ENCODE peak calls at places on chromosomes 5 and 9, in ten cellular contexts. One of them, this sample, is unnamed. For H3K4me1, the result is how much of the 10 kb centered on the place peaks cover.

GRCh38 chr5:136210259-136210658 is 17.3 kb upstream of the SMIM32 start:
- DNase-seq in lung: no peak
- DNase-seq in right cardiac atrium: no peak
- DNase-seq in mesenchymal stem cell: peak
- DNase-seq in left ventricle myocardium inferior: no peak
- DNase-seq in A549: no peak
- DNase-seq in psoas muscle: no peak
- DNase-seq in sigmoid colon: no peak
- DNase-seq in CD8-positive, alpha-beta memory T cell: no peak
- DNase-seq in right lobe of liver: no peak
- DNase-seq in this sample: no peak

GRCh38 chr5:88681402-88681801 is 201.6 kb downstream of the MEF2C start:
- DNase-seq in lung: no peak
- DNase-seq in right cardiac atrium: no peak
- DNase-seq in mesenchymal stem cell: no peak
- DNase-seq in left ventricle myocardium inferior: no peak
- DNase-seq in A549: no peak
- DNase-seq in psoas muscle: no peak
- DNase-seq in sigmoid colon: no peak
- DNase-seq in CD8-positive, alpha-beta memory T cell: no peak
- DNase-seq in right lobe of liver: no peak
- DNase-seq in this sample: no peak

GRCh38 chr9:33187519-33188218 is 20.5 kb upstream of the B4GALT1 start:
- DNase-seq in lung: no peak
- DNase-seq in right cardiac atrium: peak
- DNase-seq in mesenchymal stem cell: no peak
- DNase-seq in left ventricle myocardium inferior: peak
- DNase-seq in A549: no peak
- DNase-seq in psoas muscle: peak
- DNase-seq in sigmoid colon: peak
- DNase-seq in CD8-positive, alpha-beta memory T cell: no peak
- DNase-seq in right lobe of liver: no peak
- DNase-seq in this sample: no peak

GRCh38 chr5:28914302-28914701 is 1875.9 kb upstream of the CDH9 start:
- DNase-seq in lung: no peak
- DNase-seq in right cardiac atrium: no peak
- DNase-seq in mesenchymal stem cell: no peak
- DNase-seq in left ventricle myocardium inferior: no peak
- DNase-seq in A549: no peak
- DNase-seq in psoas muscle: no peak
- DNase-seq in sigmoid colon: no peak
- DNase-seq in CD8-positive, alpha-beta memory T cell: no peak
- DNase-seq in right lobe of liver: no peak
- DNase-seq in this sample: no peak

GRCh38 chr5:71632168-71632567 is 45.0 kb downstream of the MCCC2 start:
- DNase-seq in lung: no peak
- DNase-seq in right cardiac atrium: no peak
- DNase-seq in mesenchymal stem cell: no peak
- DNase-seq in left ventricle myocardium inferior: no peak
- DNase-seq in A549: no peak
- DNase-seq in psoas muscle: no peak
- DNase-seq in sigmoid colon: no peak
- DNase-seq in CD8-positive, alpha-beta memory T cell: no peak
- DNase-seq in right lobe of liver: no peak
- DNase-seq in this sample: no peak

GRCh38 chr5:32170303-32171170 is 3.6 kb downstream of the GOLPH3 start:
- DNase-seq in lung: no peak
- DNase-seq in right cardiac atrium: no peak
- DNase-seq in mesenchymal stem cell: peak
- DNase-seq in left ventricle myocardium inferior: no peak
- DNase-seq in A549: peak
- DNase-seq in psoas muscle: no peak
- DNase-seq in sigmoid colon: no peak
- DNase-seq in CD8-positive, alpha-beta memory T cell: no peak
- DNase-seq in right lobe of liver: no peak
- DNase-seq in this sample: no peak

GRCh38 chr9:135167839-135168378 is 80.4 kb downstream of the OLFM1 start:
- DNase-seq in lung: no peak
- DNase-seq in right cardiac atrium: peak
- DNase-seq in mesenchymal stem cell: no peak
- DNase-seq in left ventricle myocardium inferior: no peak
- DNase-seq in A549: no peak
- DNase-seq in psoas muscle: no peak
- DNase-seq in sigmoid colon: no peak
- DNase-seq in CD8-positive, alpha-beta memory T cell: no peak
- DNase-seq in right lobe of liver: no peak
- DNase-seq in this sample: no peak

GRCh38 chr9:71690058-71690691 is 78.1 kb downstream of the CEMIP2 start:
- DNase-seq in lung: no peak
- DNase-seq in right cardiac atrium: no peak
- DNase-seq in mesenchymal stem cell: peak
- DNase-seq in left ventricle myocardium inferior: no peak
- DNase-seq in A549: no peak
- DNase-seq in psoas muscle: no peak
- DNase-seq in sigmoid colon: no peak
- DNase-seq in CD8-positive, alpha-beta memory T cell: no peak
- DNase-seq in right lobe of liver: no peak
- DNase-seq in this sample: no peak

GRCh38 chr9:116952434-116952805 is 265.3 kb downstream of the TRIM32 start:
- DNase-seq in lung: no peak
- DNase-seq in right cardiac atrium: no peak
- DNase-seq in mesenchymal stem cell: no peak
- DNase-seq in left ventricle myocardium inferior: no peak
- DNase-seq in A549: no peak
- DNase-seq in psoas muscle: no peak
- DNase-seq in sigmoid colon: no peak
- DNase-seq in CD8-positive, alpha-beta memory T cell: no peak
- DNase-seq in right lobe of liver: no peak
- DNase-seq in this sample: no peak

GRCh38 chr5:139155333-139155732 is 42.8 kb downstream of the SIL1 start:
- DNase-seq in lung: no peak
- DNase-seq in right cardiac atrium: no peak
- DNase-seq in mesenchymal stem cell: no peak
- DNase-seq in left ventricle myocardium inferior: no peak
- DNase-seq in A549: no peak
- DNase-seq in psoas muscle: no peak
- DNase-seq in sigmoid colon: no peak
- DNase-seq in CD8-positive, alpha-beta memory T cell: no peak
- DNase-seq in right lobe of liver: no peak
- DNase-seq in this sample: no peak

GRCh38 chr5:31900296-31900865 is 261.4 kb downstream of the PDZD2 start:
- DNase-seq in lung: no peak
- DNase-seq in right cardiac atrium: no peak
- DNase-seq in mesenchymal stem cell: no peak
- DNase-seq in left ventricle myocardium inferior: no peak
- DNase-seq in A549: no peak
- DNase-seq in psoas muscle: no peak
- DNase-seq in sigmoid colon: no peak
- DNase-seq in CD8-positive, alpha-beta memory T cell: no peak
- DNase-seq in right lobe of liver: no peak
- DNase-seq in this sample: no peak

GRCh38 chr9:28598396-28598795 is 1025.1 kb upstream of the C9orf72 start:
- DNase-seq in lung: no peak
- DNase-seq in right cardiac atrium: no peak
- DNase-seq in mesenchymal stem cell: no peak
- DNase-seq in left ventricle myocardium inferior: no peak
- DNase-seq in A549: no peak
- DNase-seq in psoas muscle: no peak
- DNase-seq in sigmoid colon: no peak
- DNase-seq in CD8-positive, alpha-beta memory T cell: no peak
- DNase-seq in right lobe of liver: no peak
- DNase-seq in this sample: no peak

GRCh38 chr5:113381015-113381326 is 53.8 kb downstream of the TSSK1B start:
- DNase-seq in lung: no peak
- DNase-seq in right cardiac atrium: no peak
- DNase-seq in mesenchymal stem cell: no peak
- DNase-seq in left ventricle myocardium inferior: no peak
- DNase-seq in A549: no peak
- DNase-seq in psoas muscle: no peak
- DNase-seq in sigmoid colon: no peak
- DNase-seq in CD8-positive, alpha-beta memory T cell: no peak
- DNase-seq in right lobe of liver: no peak
- DNase-seq in this sample: no peak

GRCh38 chr5:54835642-54836041 is 149.8 kb downstream of the ESM1 start:
- DNase-seq in lung: no peak
- DNase-seq in right cardiac atrium: no peak
- DNase-seq in mesenchymal stem cell: peak
- DNase-seq in left ventricle myocardium inferior: no peak
- DNase-seq in A549: no peak
- DNase-seq in psoas muscle: no peak
- DNase-seq in sigmoid colon: no peak
- DNase-seq in CD8-positive, alpha-beta memory T cell: no peak
- DNase-seq in right lobe of liver: no peak
- DNase-seq in this sample: no peak

GRCh38 chr9:38164659-38165221 is 95.7 kb upstream of the SHB start:
- DNase-seq in lung: no peak
- DNase-seq in right cardiac atrium: no peak
- DNase-seq in mesenchymal stem cell: no peak
- DNase-seq in left ventricle myocardium inferior: no peak
- DNase-seq in A549: no peak
- DNase-seq in psoas muscle: no peak
- DNase-seq in sigmoid colon: peak
- DNase-seq in CD8-positive, alpha-beta memory T cell: no peak
- DNase-seq in right lobe of liver: no peak
- DNase-seq in this sample: no peak
- H3K4me1 ChIP-seq in lung: under half
- H3K4me1 ChIP-seq in right cardiac atrium: under half
- H3K4me1 ChIP-seq in mesenchymal stem cell: under half
- H3K4me1 ChIP-seq in left ventricle myocardium inferior: under half
- H3K4me1 ChIP-seq in A549: under half
- H3K4me1 ChIP-seq in psoas muscle: under half
- H3K4me1 ChIP-seq in sigmoid colon: under half
- H3K4me1 ChIP-seq in CD8-positive, alpha-beta memory T cell: under half
- H3K4me1 ChIP-seq in right lobe of liver: under half
- H3K4me1 ChIP-seq in this sample: under half

GRCh38 chr9:136361047-136361756 is 2.3 kb downstream of the DNLZ start:
- DNase-seq in lung: no peak
- DNase-seq in right cardiac atrium: no peak
- DNase-seq in mesenchymal stem cell: peak
- DNase-seq in left ventricle myocardium inferior: no peak
- DNase-seq in A549: no peak
- DNase-seq in psoas muscle: no peak
- DNase-seq in sigmoid colon: no peak
- DNase-seq in CD8-positive, alpha-beta memory T cell: no peak
- DNase-seq in right lobe of liver: no peak
- DNase-seq in this sample: no peak
- H3K4me1 ChIP-seq in lung: under half
- H3K4me1 ChIP-seq in right cardiac atrium: under half
- H3K4me1 ChIP-seq in mesenchymal stem cell: half or more
- H3K4me1 ChIP-seq in left ventricle myocardium inferior: half or more
- H3K4me1 ChIP-seq in A549: under half
- H3K4me1 ChIP-seq in psoas muscle: under half
- H3K4me1 ChIP-seq in sigmoid colon: under half
- H3K4me1 ChIP-seq in CD8-positive, alpha-beta memory T cell: under half
- H3K4me1 ChIP-seq in right lobe of liver: under half
- H3K4me1 ChIP-seq in this sample: under half

GRCh38 chr5:57441557-57441956 is 41.1 kb downstream of the ACTBL2 start:
- DNase-seq in lung: no peak
- DNase-seq in right cardiac atrium: no peak
- DNase-seq in mesenchymal stem cell: peak
- DNase-seq in left ventricle myocardium inferior: no peak
- DNase-seq in A549: peak
- DNase-seq in psoas muscle: no peak
- DNase-seq in sigmoid colon: no peak
- DNase-seq in CD8-positive, alpha-beta memory T cell: no peak
- DNase-seq in right lobe of liver: no peak
- DNase-seq in this sample: no peak

GRCh38 chr5:57442080-57442839 is 40.4 kb downstream of the ACTBL2 start:
- DNase-seq in lung: no peak
- DNase-seq in right cardiac atrium: no peak
- DNase-seq in mesenchymal stem cell: peak
- DNase-seq in left ventricle myocardium inferior: no peak
- DNase-seq in A549: peak
- DNase-seq in psoas muscle: no peak
- DNase-seq in sigmoid colon: peak
- DNase-seq in CD8-positive, alpha-beta memory T cell: no peak
- DNase-seq in right lobe of liver: no peak
- DNase-seq in this sample: no peak

GRCh38 chr5:57436586-57436985 is 46.0 kb downstream of the ACTBL2 start:
- DNase-seq in lung: no peak
- DNase-seq in right cardiac atrium: no peak
- DNase-seq in mesenchymal stem cell: no peak
- DNase-seq in left ventricle myocardium inferior: no peak
- DNase-seq in A549: no peak
- DNase-seq in psoas muscle: no peak
- DNase-seq in sigmoid colon: no peak
- DNase-seq in CD8-positive, alpha-beta memory T cell: no peak
- DNase-seq in right lobe of liver: no peak
- DNase-seq in this sample: no peak

GRCh38 chr5:57438162-57438561 is 44.4 kb downstream of the ACTBL2 start:
- DNase-seq in lung: no peak
- DNase-seq in right cardiac atrium: no peak
- DNase-seq in mesenchymal stem cell: peak
- DNase-seq in left ventricle myocardium inferior: no peak
- DNase-seq in A549: no peak
- DNase-seq in psoas muscle: no peak
- DNase-seq in sigmoid colon: no peak
- DNase-seq in CD8-positive, alpha-beta memory T cell: no peak
- DNase-seq in right lobe of liver: no peak
- DNase-seq in this sample: no peak

GRCh38 chr5:57439601-57440000 is 43.0 kb downstream of the ACTBL2 start:
- DNase-seq in lung: no peak
- DNase-seq in right cardiac atrium: no peak
- DNase-seq in mesenchymal stem cell: no peak
- DNase-seq in left ventricle myocardium inferior: no peak
- DNase-seq in A549: no peak
- DNase-seq in psoas muscle: no peak
- DNase-seq in sigmoid colon: no peak
- DNase-seq in CD8-positive, alpha-beta memory T cell: no peak
- DNase-seq in right lobe of liver: no peak
- DNase-seq in this sample: no peak
- H3K4me1 ChIP-seq in lung: under half
- H3K4me1 ChIP-seq in right cardiac atrium: under half
- H3K4me1 ChIP-seq in mesenchymal stem cell: under half
- H3K4me1 ChIP-seq in left ventricle myocardium inferior: under half
- H3K4me1 ChIP-seq in A549: under half
- H3K4me1 ChIP-seq in psoas muscle: under half
- H3K4me1 ChIP-seq in sigmoid colon: under half
- H3K4me1 ChIP-seq in CD8-positive, alpha-beta memory T cell: under half
- H3K4me1 ChIP-seq in right lobe of liver: under half
- H3K4me1 ChIP-seq in this sample: under half

DNA sequence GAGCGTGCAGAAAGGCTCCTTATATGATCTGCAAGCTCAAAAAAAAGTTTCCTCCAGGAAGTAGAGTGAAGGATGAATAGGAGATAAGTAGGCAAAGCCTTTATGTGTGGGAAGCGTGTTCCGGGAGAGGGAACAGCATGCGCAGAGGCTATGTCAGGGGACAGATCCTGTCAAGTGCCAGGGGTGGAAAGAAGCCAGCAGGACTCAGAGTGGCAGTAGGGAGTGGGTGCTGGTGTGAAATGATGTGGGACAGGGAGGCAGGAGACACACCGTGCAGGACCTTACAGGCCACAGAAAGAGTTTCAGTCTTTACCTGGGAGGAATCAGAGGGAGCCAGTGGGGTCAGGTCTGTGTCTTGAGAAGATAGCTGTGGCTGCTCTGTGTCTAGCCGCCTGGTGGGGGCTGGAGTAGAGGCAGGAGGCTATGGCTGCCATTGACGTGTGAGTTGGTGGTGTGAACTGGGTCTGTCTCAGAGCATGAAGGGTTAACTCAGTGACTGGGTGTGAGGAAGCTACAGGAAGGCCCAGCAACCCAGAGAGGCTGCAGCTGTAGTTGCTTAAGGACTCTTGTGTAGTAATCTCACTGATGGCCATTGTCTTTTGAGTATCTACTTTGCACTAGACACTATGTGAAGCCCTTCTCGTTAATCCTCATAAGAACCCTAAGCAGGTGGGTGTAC is 71.3 kb downstream of the PPARGC1B start:
- DNase-seq in lung: no peak
- DNase-seq in right cardiac atrium: no peak
- DNase-seq in mesenchymal stem cell: no peak
- DNase-seq in left ventricle myocardium inferior: no peak
- DNase-seq in A549: no peak
- DNase-seq in psoas muscle: no peak
- DNase-seq in sigmoid colon: no peak
- DNase-seq in CD8-positive, alpha-beta memory T cell: no peak
- DNase-seq in right lobe of liver: no peak
- DNase-seq in this sample: no peak
- H3K4me1 ChIP-seq in lung: under half
- H3K4me1 ChIP-seq in right cardiac atrium: under half
- H3K4me1 ChIP-seq in mesenchymal stem cell: under half
- H3K4me1 ChIP-seq in left ventricle myocardium inferior: half or more
- H3K4me1 ChIP-seq in A549: half or more
- H3K4me1 ChIP-seq in psoas muscle: half or more
- H3K4me1 ChIP-seq in sigmoid colon: half or more
- H3K4me1 ChIP-seq in CD8-positive, alpha-beta memory T cell: under half
- H3K4me1 ChIP-seq in right lobe of liver: under half
- H3K4me1 ChIP-seq in this sample: half or more

This sample was measured in mucosa of descending colon.